ENCODE peak calls at places on chromosomes 13 and 19, in four cellular contexts. One of them, this sample, is unnamed.

GRCh38 chr13:28528848-28529247 is 33.9 kb upstream of the FLT1 start:
- DNase-seq in activated CD4-positive, alpha-beta T cell treated with anti-CD3 and anti-CD28 coated beads, Interleukin-2, amount 50 U/mL, for 24 hours: no peak
- DNase-seq in cardiac fibroblast: no peak
- DNase-seq in naive B cell: no peak
- DNase-seq in this sample: no peak

GRCh38 chr13:111145071-111145470 is 30.0 kb downstream of the ARHGEF7 start:
- DNase-seq in activated CD4-positive, alpha-beta T cell treated with anti-CD3 and anti-CD28 coated beads, Interleukin-2, amount 50 U/mL, for 24 hours: no peak
- DNase-seq in naive B cell: no peak
- DNase-seq in cardiac fibroblast: no peak
- DNase-seq in this sample: no peak

GRCh38 chr19:28397311-28397710 is 815.6 kb downstream of the UQCRFS1 start:
- DNase-seq in naive B cell: no peak
- DNase-seq in activated CD4-positive, alpha-beta T cell treated with anti-CD3 and anti-CD28 coated beads, Interleukin-2, amount 50 U/mL, for 24 hours: no peak
- DNase-seq in cardiac fibroblast: no peak
- DNase-seq in this sample: no peak

GRCh38 chr13:36787181-36787580 is 31.8 kb upstream of the RFXAP start:
- DNase-seq in naive B cell: no peak
- DNase-seq in cardiac fibroblast: no peak
- DNase-seq in activated CD4-positive, alpha-beta T cell treated with anti-CD3 and anti-CD28 coated beads, Interleukin-2, amount 50 U/mL, for 24 hours: no peak
- DNase-seq in this sample: no peak

GRCh38 chr13:80945328-80945727 is 604.4 kb upstream of the SPRY2 start:
- DNase-seq in naive B cell: no peak
- DNase-seq in activated CD4-positive, alpha-beta T cell treated with anti-CD3 and anti-CD28 coated beads, Interleukin-2, amount 50 U/mL, for 24 hours: no peak
- DNase-seq in cardiac fibroblast: no peak
- DNase-seq in this sample: no peak

GRCh38 chr19:2385053-2385721 is 25.1 kb downstream of the TMPRSS9 start:
- DNase-seq in cardiac fibroblast: peak
- DNase-seq in activated CD4-positive, alpha-beta T cell treated with anti-CD3 and anti-CD28 coated beads, Interleukin-2, amount 50 U/mL, for 24 hours: no peak
- DNase-seq in naive B cell: no peak
- DNase-seq in this sample: peak

GRCh38 chr19:45636902-45637301 is 2.3 kb downstream of the EML2 start:
- DNase-seq in naive B cell: no peak
- DNase-seq in activated CD4-positive, alpha-beta T cell treated with anti-CD3 and anti-CD28 coated beads, Interleukin-2, amount 50 U/mL, for 24 hours: no peak
- DNase-seq in cardiac fibroblast: no peak
- DNase-seq in this sample: no peak

GRCh38 chr19:49301165-49301865 is 23.7 kb downstream of the SLC6A16 start:
- DNase-seq in cardiac fibroblast: peak
- DNase-seq in activated CD4-positive, alpha-beta T cell treated with anti-CD3 and anti-CD28 coated beads, Interleukin-2, amount 50 U/mL, for 24 hours: peak
- DNase-seq in naive B cell: peak
- DNase-seq in this sample: peak

GRCh38 chr19:54141356-54141755 is 3.8 kb downstream of the CNOT3 start:
- DNase-seq in cardiac fibroblast: no peak
- DNase-seq in activated CD4-positive, alpha-beta T cell treated with anti-CD3 and anti-CD28 coated beads, Interleukin-2, amount 50 U/mL, for 24 hours: no peak
- DNase-seq in naive B cell: no peak
- DNase-seq in this sample: no peak

GRCh38 chr19:7868671-7869452 is 5.3 kb downstream of the PRR36 start:
- DNase-seq in cardiac fibroblast: peak
- DNase-seq in naive B cell: peak
- DNase-seq in activated CD4-positive, alpha-beta T cell treated with anti-CD3 and anti-CD28 coated beads, Interleukin-2, amount 50 U/mL, for 24 hours: peak
- DNase-seq in this sample: peak

GRCh38 chr19:38736036-38736412 is 8.2 kb downstream of the CAPN12 start:
- DNase-seq in cardiac fibroblast: no peak
- DNase-seq in naive B cell: peak
- DNase-seq in activated CD4-positive, alpha-beta T cell treated with anti-CD3 and anti-CD28 coated beads, Interleukin-2, amount 50 U/mL, for 24 hours: no peak
- DNase-seq in this sample: peak

GRCh38 chr19:58305932-58306323 is 751 bp downstream of the ERVK3-1 start:
- DNase-seq in activated CD4-positive, alpha-beta T cell treated with anti-CD3 and anti-CD28 coated beads, Interleukin-2, amount 50 U/mL, for 24 hours: no peak
- DNase-seq in cardiac fibroblast: peak
- DNase-seq in naive B cell: no peak
- DNase-seq in this sample: peak

GRCh38 chr13:32538621-32539246 is at the start of gene N4BP2L2:
- DNase-seq in activated CD4-positive, alpha-beta T cell treated with anti-CD3 and anti-CD28 coated beads, Interleukin-2, amount 50 U/mL, for 24 hours: peak
- DNase-seq in naive B cell: peak
- DNase-seq in cardiac fibroblast: peak
- DNase-seq in this sample: peak

GRCh38 chr13:109101550-109102144 is 472.2 kb downstream of the MYO16 start:
- DNase-seq in cardiac fibroblast: no peak
- DNase-seq in naive B cell: no peak
- DNase-seq in activated CD4-positive, alpha-beta T cell treated with anti-CD3 and anti-CD28 coated beads, Interleukin-2, amount 50 U/mL, for 24 hours: no peak
- DNase-seq in this sample: no peak

GRCh38 chr19:42089772-42090171 is 13.8 kb downstream of the ZNF574 start:
- DNase-seq in cardiac fibroblast: no peak
- DNase-seq in naive B cell: no peak
- DNase-seq in activated CD4-positive, alpha-beta T cell treated with anti-CD3 and anti-CD28 coated beads, Interleukin-2, amount 50 U/mL, for 24 hours: no peak
- DNase-seq in this sample: no peak

This sample was measured in germinal center.